ENCODE peak calls at places on chromosomes 11 and 22, in six cellular contexts. Y, C, N, D, B and V are unnamed samples.

GRCh38 chr22:26812731-26813130 is 155.3 kb downstream of the MIAT start:
- DNase-seq in Y (no peak), B (no peak), N (no peak), D (no peak), C (no peak), V (no peak)

GRCh38 chr11:103281301-103281700 is 172.1 kb downstream of the DYNC2H1 start:
- DNase-seq in C (no peak), D (no peak), N (no peak), Y (no peak), B (no peak), V (no peak)

GRCh38 chr11:133669371-133670046 is 137.2 kb upstream of the OPCML start:
- DNase-seq in B (no peak), Y (no peak), C (no peak), N (no peak), D (no peak), V (no peak)

GRCh38 chr11:61949169-61950034 is 749 bp upstream of the BEST1 start:
- DNase-seq in B (peak; percentile 81), C (peak; percentile 97), D (no peak), N (peak; percentile 74), Y (peak; percentile 51), V (peak; percentile 82)

GRCh38 chr22:46072981-46073682 is 77.2 kb upstream of the PPARA start:
- DNase-seq in B (no peak), D (peak; percentile 27), Y (no peak), N (no peak), C (no peak), V (no peak)

GRCh38 chr11:112177610-112178009 is 2.3 kb downstream of the BCO2 start:
- DNase-seq in Y (no peak), C (no peak), N (no peak), B (no peak), D (no peak), V (no peak)

GRCh38 chr11:118619444-118620205 is 12.2 kb downstream of the PHLDB1 start:
- DNase-seq in D (peak; percentile 98), B (peak; percentile 98), N (peak; percentile 79), Y (no peak), C (peak; percentile 97), V (no peak)

GRCh38 chr11:32874144-32874543 is 18.5 kb upstream of the QSER1 start:
- DNase-seq in N (no peak), B (no peak), D (no peak), C (no peak), Y (no peak), V (peak; percentile 45)

GRCh38 chr11:36091256-36091811 is 147.5 kb downstream of the LDLRAD3 start:
- DNase-seq in Y (no peak), C (peak; percentile 90), N (no peak), B (peak; percentile 43), D (peak; percentile 73), V (no peak)

GRCh38 chr22:37929390-37929789 is 23.3 kb downstream of the MICALL1 start:
- DNase-seq in N (no peak), D (no peak), C (no peak), Y (no peak), B (no peak), V (no peak)

GRCh38 chr11:116615211-116615865 is 157.4 kb downstream of the BUD13 start:
- DNase-seq in D (peak; percentile 26), C (no peak), B (no peak), Y (no peak), N (no peak), V (no peak)

GRCh38 chr22:29093501-29093921 is 20.7 kb downstream of the KREMEN1 start:
- DNase-seq in C (peak; percentile 46), Y (no peak), D (peak; percentile 26), N (no peak), B (peak; percentile 89), V (no peak)

GRCh38 chr22:31284756-31285155 is 7.5 kb downstream of the PIK3IP1 start:
- DNase-seq in C (no peak), Y (no peak), N (no peak), B (no peak), D (no peak), V (no peak)

GRCh38 chr11:25981998-25982397 is 349.9 kb upstream of the ANO3 start:
- DNase-seq in C (peak; percentile 87), Y (peak; percentile 9), N (peak; percentile 46), B (peak; percentile 23), D (peak; percentile 59), V (peak; percentile 25)

GRCh38 chr11:9662273-9662672 is 1.6 kb upstream of the SWAP70 start:
- DNase-seq in D (no peak), N (no peak), B (no peak), Y (no peak), C (no peak), V (no peak)

GRCh38 chr11:114413958-114414357 is 13.5 kb downstream of the RBM7 start:
- DNase-seq in D (no peak), C (no peak), Y (no peak), N (no peak), B (no peak), V (no peak)

GRCh38 chr11:36057372-36058045 is 113.6 kb downstream of the LDLRAD3 start:
- DNase-seq in B (no peak), Y (no peak), D (no peak), C (peak; percentile 98), N (no peak), V (no peak)

GRCh38 chr11:124839051-124839971 is 25.9 kb upstream of the ROBO3 start:
- DNase-seq in N (no peak), D (no peak), Y (no peak), B (no peak), C (no peak), V (no peak)

GRCh38 chr11:126413426-126413825 is 57.9 kb downstream of the ST3GAL4 start:
- DNase-seq in B (no peak), N (no peak), Y (no peak), C (no peak), D (no peak), V (no peak)

GRCh38 chr11:109425554-109425953 is 3.6 kb downstream of the C11orf87 start:
- DNase-seq in N (no peak), Y (no peak), C (peak; percentile 6), B (no peak), D (no peak), V (no peak)

GRCh38 chr11:85680897-85681296 is 5.1 kb downstream of the CCDC89 start:
- DNase-seq in B (no peak), Y (no peak), C (no peak), N (no peak), D (no peak), V (no peak)

GRCh38 chr22:41106122-41106968 is 14.0 kb downstream of the EP300 start:
- DNase-seq in Y (no peak), B (no peak), C (peak; percentile 65), D (no peak), N (no peak), V (no peak)

GRCh38 chr11:128745296-128746183 is 51.7 kb downstream of the FLI1 start:
- DNase-seq in N (no peak), B (peak; percentile 31), C (peak; percentile 58), D (no peak), Y (no peak), V (no peak)

GRCh38 chr22:24485608-24486007 is 9.5 kb upstream of the UPB1 start:
- DNase-seq in Y (no peak), D (no peak), N (no peak), B (no peak), C (no peak), V (no peak)

GRCh38 chr22:31585161-31585859 is 76.7 kb downstream of the PISD start:
- DNase-seq in B (no peak), C (peak; percentile 69), N (no peak), D (no peak), Y (no peak), V (no peak)

GRCh38 chr11:70568504-70569172 is 170.3 kb downstream of the CTTN start:
- DNase-seq in B (peak; percentile 69), N (peak; percentile 55), Y (no peak), C (peak; percentile 73), D (peak; percentile 46), V (no peak)

GRCh38 chr22:35323305-35323704 is 23.6 kb downstream of the TOM1 start:
- DNase-seq in B (no peak), C (no peak), Y (no peak), N (no peak), D (no peak), V (no peak)

GRCh38 chr11:111601979-111602864 is at the start of gene SIK2:
- DNase-seq in C (peak; percentile 98), D (peak; percentile 96), Y (peak; percentile 91), N (peak; percentile 92), B (peak; percentile 95), V (peak; percentile 81)

GRCh38 chr11:21912280-21912679 is 280.6 kb upstream of the ANO5 start:
- DNase-seq in N (no peak), C (no peak), Y (no peak), B (no peak), D (no peak), V (no peak)

GRCh38 chr11:134780486-134781155 is 368.6 kb upstream of the B3GAT1 start:
- DNase-seq in N (no peak), Y (no peak), D (no peak), C (no peak), B (no peak), V (no peak)

GRCh38 chr22:37551981-37552380 is 8.3 kb upstream of the CDC42EP1 start:
- DNase-seq in B (no peak), D (no peak), C (no peak), Y (no peak), N (no peak), V (no peak)

GRCh38 chr11:82547163-82547560 is 186.5 kb downstream of the FAM181B start:
- DNase-seq in Y (peak; percentile 13), N (no peak), D (peak; percentile 5), B (no peak), C (no peak), V (no peak)

GRCh38 chr11:74669311-74670160 is 61.7 kb downstream of the CHRDL2 start:
- DNase-seq in Y (no peak), B (no peak), N (no peak), D (no peak), C (no peak), V (no peak)